ENCODE peak calls at places on chromosome 15, in seven cellular contexts. One of them, this sample, is unnamed.

GRCh38 chr15:68608844-68609232 is 30.0 kb downstream of the CORO2B start:
- DNase-seq in CD8-positive, alpha-beta T cell: no peak
- DNase-seq in hepatocyte: no peak
- DNase-seq in upper lobe of right lung: no peak
- DNase-seq in A549: no peak
- DNase-seq in heart right ventricle: no peak
- DNase-seq in ovary: no peak
- DNase-seq in this sample: no peak

GRCh38 chr15:52695146-52695545 is 16.0 kb upstream of the ATOSA start:
- DNase-seq in hepatocyte: no peak
- DNase-seq in A549: no peak
- DNase-seq in upper lobe of right lung: no peak
- DNase-seq in CD8-positive, alpha-beta T cell: no peak
- DNase-seq in heart right ventricle: no peak
- DNase-seq in ovary: no peak
- DNase-seq in this sample: no peak

GRCh38 chr15:58522391-58522790 is 90.6 kb downstream of the LIPC start:
- DNase-seq in A549: no peak
- DNase-seq in heart right ventricle: peak; percentile 63
- DNase-seq in hepatocyte: no peak
- DNase-seq in upper lobe of right lung: no peak
- DNase-seq in ovary: no peak
- DNase-seq in CD8-positive, alpha-beta T cell: no peak
- DNase-seq in this sample: no peak

GRCh38 chr15:86660012-86660411 is 580.3 kb downstream of the AGBL1 start:
- DNase-seq in hepatocyte: no peak
- DNase-seq in ovary: no peak
- DNase-seq in A549: no peak
- DNase-seq in heart right ventricle: no peak
- DNase-seq in CD8-positive, alpha-beta T cell: no peak
- DNase-seq in upper lobe of right lung: no peak
- DNase-seq in this sample: no peak

GRCh38 chr15:68286256-68286655 is 8.7 kb downstream of the FEM1B start:
- DNase-seq in hepatocyte: no peak
- DNase-seq in CD8-positive, alpha-beta T cell: no peak
- DNase-seq in ovary: no peak
- DNase-seq in A549: no peak
- DNase-seq in heart right ventricle: no peak
- DNase-seq in upper lobe of right lung: no peak
- DNase-seq in this sample: no peak

GRCh38 chr15:47715856-47716445 is 1.4 kb upstream of the SEMA6D start:
- DNase-seq in hepatocyte: no peak
- DNase-seq in upper lobe of right lung: no peak
- DNase-seq in ovary: peak; percentile 70
- DNase-seq in heart right ventricle: peak; percentile 17
- DNase-seq in CD8-positive, alpha-beta T cell: no peak
- DNase-seq in A549: no peak
- DNase-seq in this sample: no peak

GRCh38 chr15:96052572-96053038 is 277.9 kb upstream of the NR2F2 start:
- DNase-seq in hepatocyte: peak; percentile 19
- DNase-seq in heart right ventricle: no peak
- DNase-seq in A549: no peak
- DNase-seq in upper lobe of right lung: no peak
- DNase-seq in CD8-positive, alpha-beta T cell: no peak
- DNase-seq in ovary: no peak
- DNase-seq in this sample: no peak

GRCh38 chr15:90154861-90155626 is 46.1 kb upstream of the SEMA4B start:
- DNase-seq in A549: peak; percentile 96
- DNase-seq in CD8-positive, alpha-beta T cell: no peak
- DNase-seq in ovary: no peak
- DNase-seq in heart right ventricle: no peak
- DNase-seq in hepatocyte: peak; percentile 77
- DNase-seq in upper lobe of right lung: no peak
- DNase-seq in this sample: peak; percentile 62

GRCh38 chr15:57881361-57881760 is 174.8 kb downstream of the POLR2M start:
- DNase-seq in A549: no peak
- DNase-seq in heart right ventricle: no peak
- DNase-seq in CD8-positive, alpha-beta T cell: no peak
- DNase-seq in ovary: no peak
- DNase-seq in upper lobe of right lung: no peak
- DNase-seq in hepatocyte: no peak
- DNase-seq in this sample: no peak

GRCh38 chr15:100602822-100603393 is 519 bp downstream of the ASB7 start:
- DNase-seq in CD8-positive, alpha-beta T cell: peak; percentile 29
- DNase-seq in heart right ventricle: no peak
- DNase-seq in hepatocyte: peak; percentile 32
- DNase-seq in upper lobe of right lung: no peak
- DNase-seq in ovary: no peak
- DNase-seq in A549: peak; percentile 21
- DNase-seq in this sample: no peak

GRCh38 chr15:52492132-52492531 is 36.5 kb downstream of the MYO5A start:
- DNase-seq in ovary: no peak
- DNase-seq in CD8-positive, alpha-beta T cell: no peak
- DNase-seq in A549: no peak
- DNase-seq in upper lobe of right lung: no peak
- DNase-seq in heart right ventricle: no peak
- DNase-seq in hepatocyte: no peak
- DNase-seq in this sample: no peak

GRCh38 chr15:74242296-74242929 is 6.3 kb downstream of the CCDC33 start:
- DNase-seq in heart right ventricle: no peak
- DNase-seq in hepatocyte: peak; percentile 78
- DNase-seq in upper lobe of right lung: no peak
- DNase-seq in ovary: no peak
- DNase-seq in A549: peak; percentile 43
- DNase-seq in CD8-positive, alpha-beta T cell: no peak
- DNase-seq in this sample: no peak

GRCh38 chr15:44545934-44546802 is 9.2 kb downstream of the EIF3J start:
- DNase-seq in upper lobe of right lung: no peak
- DNase-seq in hepatocyte: no peak
- DNase-seq in CD8-positive, alpha-beta T cell: no peak
- DNase-seq in A549: no peak
- DNase-seq in ovary: no peak
- DNase-seq in heart right ventricle: no peak
- DNase-seq in this sample: no peak

GRCh38 chr15:44811347-44811746 is 75.0 kb downstream of the TRIM69 start:
- DNase-seq in hepatocyte: no peak
- DNase-seq in heart right ventricle: no peak
- DNase-seq in A549: peak; percentile 13
- DNase-seq in upper lobe of right lung: no peak
- DNase-seq in ovary: no peak
- DNase-seq in CD8-positive, alpha-beta T cell: no peak
- DNase-seq in this sample: no peak

GRCh38 chr15:89802231-89802928 is 12.3 kb downstream of the ANPEP start:
- DNase-seq in hepatocyte: no peak
- DNase-seq in A549: no peak
- DNase-seq in ovary: no peak
- DNase-seq in heart right ventricle: no peak
- DNase-seq in CD8-positive, alpha-beta T cell: no peak
- DNase-seq in upper lobe of right lung: no peak
- DNase-seq in this sample: no peak

GRCh38 chr15:95558131-95558530 is 772.4 kb upstream of the NR2F2 start:
- DNase-seq in CD8-positive, alpha-beta T cell: no peak
- DNase-seq in upper lobe of right lung: no peak
- DNase-seq in ovary: no peak
- DNase-seq in heart right ventricle: no peak
- DNase-seq in A549: peak; percentile 69
- DNase-seq in hepatocyte: no peak
- DNase-seq in this sample: peak; percentile 35

GRCh38 chr15:51260262-51260661 is 78.1 kb downstream of the CYP19A1 start:
- DNase-seq in hepatocyte: no peak
- DNase-seq in upper lobe of right lung: no peak
- DNase-seq in ovary: no peak
- DNase-seq in A549: no peak
- DNase-seq in heart right ventricle: no peak
- DNase-seq in CD8-positive, alpha-beta T cell: no peak
- DNase-seq in this sample: no peak

GRCh38 chr15:64398575-64398974 is 10.9 kb downstream of the TRIP4 start:
- DNase-seq in heart right ventricle: no peak
- DNase-seq in ovary: no peak
- DNase-seq in A549: no peak
- DNase-seq in upper lobe of right lung: no peak
- DNase-seq in CD8-positive, alpha-beta T cell: no peak
- DNase-seq in hepatocyte: no peak
- DNase-seq in this sample: no peak

GRCh38 chr15:78979456-78980320 is 34.8 kb upstream of the CTSH start:
- DNase-seq in A549: peak; percentile 92
- DNase-seq in CD8-positive, alpha-beta T cell: no peak
- DNase-seq in ovary: peak; percentile 75
- DNase-seq in hepatocyte: peak; percentile 88
- DNase-seq in heart right ventricle: no peak
- DNase-seq in upper lobe of right lung: no peak
- DNase-seq in this sample: peak; percentile 54

GRCh38 chr15:29822685-29823459 is 604 bp upstream of the TJP1 start:
- DNase-seq in ovary: peak; percentile 79
- DNase-seq in CD8-positive, alpha-beta T cell: no peak
- DNase-seq in hepatocyte: peak; percentile 76
- DNase-seq in upper lobe of right lung: peak; percentile 84
- DNase-seq in A549: peak; percentile 87
- DNase-seq in heart right ventricle: peak; percentile 70
- DNase-seq in this sample: no peak

GRCh38 chr15:60648928-60649679 is 170.2 kb upstream of the ICE2 start:
- DNase-seq in A549: no peak
- DNase-seq in heart right ventricle: no peak
- DNase-seq in hepatocyte: no peak
- DNase-seq in upper lobe of right lung: no peak
- DNase-seq in ovary: no peak
- DNase-seq in CD8-positive, alpha-beta T cell: no peak
- DNase-seq in this sample: no peak

GRCh38 chr15:57922780-57923179 is 142.7 kb downstream of the ALDH1A2 start:
- DNase-seq in ovary: peak; percentile 72
- DNase-seq in heart right ventricle: peak; percentile 74
- DNase-seq in CD8-positive, alpha-beta T cell: no peak
- DNase-seq in A549: peak; percentile 5
- DNase-seq in upper lobe of right lung: peak; percentile 89
- DNase-seq in hepatocyte: no peak
- DNase-seq in this sample: no peak

GRCh38 chr15:50244153-50244552 is 21.4 kb downstream of the HDC start:
- DNase-seq in heart right ventricle: no peak
- DNase-seq in hepatocyte: no peak
- DNase-seq in A549: no peak
- DNase-seq in CD8-positive, alpha-beta T cell: no peak
- DNase-seq in upper lobe of right lung: no peak
- DNase-seq in ovary: no peak
- DNase-seq in this sample: no peak

GRCh38 chr15:34951993-34952392 is 17.5 kb downstream of the AQR start:
- DNase-seq in hepatocyte: no peak
- DNase-seq in ovary: no peak
- DNase-seq in heart right ventricle: no peak
- DNase-seq in upper lobe of right lung: no peak
- DNase-seq in A549: no peak
- DNase-seq in CD8-positive, alpha-beta T cell: no peak
- DNase-seq in this sample: no peak

GRCh38 chr15:31270767-31271166 is 55.9 kb upstream of the KLF13 start:
- DNase-seq in upper lobe of right lung: no peak
- DNase-seq in hepatocyte: no peak
- DNase-seq in heart right ventricle: no peak
- DNase-seq in A549: no peak
- DNase-seq in ovary: peak; percentile 13
- DNase-seq in CD8-positive, alpha-beta T cell: no peak
- DNase-seq in this sample: no peak

GRCh38 chr15:60444289-60444912 is 34.5 kb downstream of the ICE2 start:
- DNase-seq in CD8-positive, alpha-beta T cell: no peak
- DNase-seq in A549: peak; percentile 50
- DNase-seq in hepatocyte: peak; percentile 34
- DNase-seq in heart right ventricle: no peak
- DNase-seq in upper lobe of right lung: no peak
- DNase-seq in ovary: no peak
- DNase-seq in this sample: no peak

GRCh38 chr15:69860316-69860715 is 237.4 kb downstream of the TLE3 start:
- DNase-seq in upper lobe of right lung: no peak
- DNase-seq in heart right ventricle: no peak
- DNase-seq in CD8-positive, alpha-beta T cell: no peak
- DNase-seq in hepatocyte: no peak
- DNase-seq in A549: no peak
- DNase-seq in ovary: no peak
- DNase-seq in this sample: no peak

GRCh38 chr15:99826146-99826745 is 93.0 kb upstream of the LYSMD4 start:
- DNase-seq in heart right ventricle: no peak
- DNase-seq in hepatocyte: no peak
- DNase-seq in upper lobe of right lung: no peak
- DNase-seq in A549: no peak
- DNase-seq in ovary: no peak
- DNase-seq in CD8-positive, alpha-beta T cell: no peak
- DNase-seq in this sample: no peak

GRCh38 chr15:75663931-75664421 is 16.3 kb downstream of the SNX33 start:
- DNase-seq in hepatocyte: peak; percentile 51
- DNase-seq in upper lobe of right lung: no peak
- DNase-seq in CD8-positive, alpha-beta T cell: no peak
- DNase-seq in A549: no peak
- DNase-seq in heart right ventricle: no peak
- DNase-seq in ovary: no peak
- DNase-seq in this sample: no peak
- H3K4me1 ChIP-seq in hepatocyte: peaks cover 58% of the 10 kb centered on the region
- H3K4me1 ChIP-seq in upper lobe of right lung: peaks cover 54% of the 10 kb centered on the region
- H3K4me1 ChIP-seq in CD8-positive, alpha-beta T cell: no peaks in the 10 kb centered on the region
- H3K4me1 ChIP-seq in A549: peaks cover 79% of the 10 kb centered on the region
- H3K4me1 ChIP-seq in heart right ventricle: peaks cover 52% of the 10 kb centered on the region
- H3K4me1 ChIP-seq in ovary: peaks cover 12% of the 10 kb centered on the region
- H3K4me1 ChIP-seq in this sample: peaks cover 21% of the 10 kb centered on the region

GRCh38 chr15:38647683-38648082 is 83.1 kb upstream of the RASGRP1 start:
- DNase-seq in hepatocyte: peak; percentile 38
- DNase-seq in ovary: no peak
- DNase-seq in heart right ventricle: no peak
- DNase-seq in upper lobe of right lung: no peak
- DNase-seq in A549: peak; percentile 20
- DNase-seq in CD8-positive, alpha-beta T cell: no peak
- DNase-seq in this sample: no peak
- TF ChIP-seq CTCF in hepatocyte: peak; percentile 49
- TF ChIP-seq CTCF in ovary: no peak
- TF ChIP-seq CTCF in heart right ventricle: no peak
- TF ChIP-seq CTCF in upper lobe of right lung: peak; percentile 36
- TF ChIP-seq CTCF in A549: peak; percentile 40
- TF ChIP-seq CTCF in CD8-positive, alpha-beta T cell: no peak
- TF ChIP-seq CTCF in this sample: peak; percentile 35

DNA sequence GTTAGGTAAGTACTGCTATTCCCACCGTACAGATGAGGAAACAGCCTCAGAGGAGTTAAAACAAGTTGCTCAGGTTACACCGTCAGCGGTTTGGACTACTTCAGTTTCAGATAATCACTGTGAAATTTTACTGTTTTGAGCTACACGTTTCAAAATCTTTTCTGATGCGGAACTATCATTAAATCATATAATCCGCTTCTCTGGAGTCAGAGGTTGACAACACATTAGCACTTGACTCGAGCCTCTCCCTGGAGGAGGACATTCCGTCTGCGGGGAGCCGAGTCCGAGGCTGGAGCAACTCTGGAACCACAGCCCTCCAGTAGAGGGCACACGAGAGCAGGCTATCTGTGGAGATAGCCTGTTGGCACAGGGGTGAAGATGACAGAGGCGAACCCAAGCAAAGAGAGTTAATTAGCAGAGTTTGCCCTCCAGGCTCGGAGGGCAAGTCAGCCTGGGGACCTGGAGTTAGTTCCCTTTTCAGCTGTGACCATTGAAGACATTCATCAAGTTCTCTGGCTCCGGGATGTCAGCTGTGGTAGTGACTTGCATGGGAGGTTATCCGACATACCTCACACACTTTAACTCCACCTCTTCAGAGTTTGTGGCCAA is 131.2 kb downstream of the IGF1R start:
- DNase-seq in heart right ventricle: peak; percentile 84
- DNase-seq in ovary: peak; percentile 85
- DNase-seq in CD8-positive, alpha-beta T cell: peak; percentile 60
- DNase-seq in A549: peak; percentile 87
- DNase-seq in hepatocyte: peak; percentile 87
- DNase-seq in upper lobe of right lung: peak; percentile 86
- DNase-seq in this sample: peak; percentile 80
- H3K4me1 ChIP-seq in heart right ventricle: peaks cover 51% of the 10 kb centered on the region
- H3K4me1 ChIP-seq in ovary: peaks cover 15% of the 10 kb centered on the region
- H3K4me1 ChIP-seq in CD8-positive, alpha-beta T cell: peaks cover 25% of the 10 kb centered on the region
- H3K4me1 ChIP-seq in A549: peaks cover 79% of the 10 kb centered on the region
- H3K4me1 ChIP-seq in hepatocyte: peaks cover 13% of the 10 kb centered on the region
- H3K4me1 ChIP-seq in upper lobe of right lung: peaks cover 25% of the 10 kb centered on the region
- H3K4me1 ChIP-seq in this sample: peaks cover 60% of the 10 kb centered on the region

GRCh38 chr15:82178061-82178460 is 84.5 kb downstream of the EFL1 start:
- DNase-seq in heart right ventricle: no peak
- DNase-seq in CD8-positive, alpha-beta T cell: no peak
- DNase-seq in ovary: no peak
- DNase-seq in hepatocyte: no peak
- DNase-seq in A549: peak; percentile 13
- DNase-seq in upper lobe of right lung: no peak
- DNase-seq in this sample: no peak
- TF ChIP-seq CTCF in heart right ventricle: no peak
- TF ChIP-seq CTCF in CD8-positive, alpha-beta T cell: no peak
- TF ChIP-seq CTCF in ovary: no peak
- TF ChIP-seq CTCF in hepatocyte: no peak
- TF ChIP-seq CTCF in A549: no peak
- TF ChIP-seq CTCF in upper lobe of right lung: no peak
- TF ChIP-seq CTCF in this sample: no peak

This sample was measured in Panc1.